ENCODE peak calls at places on chromosome 1, in eight cellular contexts. Q, Y, H, V, A, E, C and R are unnamed samples.

GRCh38 chr1:221487781-221488520 is 253.9 kb downstream of the DUSP10 start:
- DNase-seq in Q (no peak), Y (no peak), H (no peak), V (peak), A (no peak), E (no peak), C (no peak), R (no peak)

GRCh38 chr1:54124472-54124871 is 28.3 kb downstream of the CDCP2 start:
- DNase-seq in Q (no peak), Y (no peak), H (no peak), V (no peak), A (no peak), E (no peak), C (no peak), R (no peak)

GRCh38 chr1:167714851-167715652 is 6.7 kb upstream of the MPZL1 start:
- DNase-seq in Q (peak), Y (peak), H (peak), V (peak), A (peak), E (peak), C (peak), R (peak)

GRCh38 chr1:25724201-25724600 is 75.8 kb upstream of the SELENON start:
- DNase-seq in Q (no peak), Y (no peak), H (no peak), V (no peak), A (no peak), E (no peak), C (no peak), R (no peak)

GRCh38 chr1:236608930-236609726 is 4.8 kb upstream of the HEATR1 start:
- DNase-seq in Q (no peak), Y (peak), H (no peak), V (peak), A (no peak), E (peak), C (peak), R (peak)

GRCh38 chr1:53888716-53889115 is 881 bp downstream of the YIPF1 start:
- DNase-seq in Q (no peak), Y (no peak), H (no peak), V (no peak), A (no peak), E (no peak), C (no peak), R (no peak)

GRCh38 chr1:70553192-70553956 is 142.3 kb downstream of the CTH start:
- DNase-seq in Q (no peak), Y (no peak), H (no peak), V (no peak), A (no peak), E (no peak), C (no peak), R (no peak)

GRCh38 chr1:28259935-28260802 is 851 bp downstream of the SESN2 start:
- DNase-seq in Q (peak), Y (peak), H (peak), V (peak), A (no peak), E (peak), C (peak), R (peak)

GRCh38 chr1:171653796-171654704 is 1.6 kb upstream of the MYOC start:
- DNase-seq in Q (no peak), Y (no peak), H (no peak), V (no peak), A (no peak), E (peak), C (no peak), R (no peak)

GRCh38 chr1:119101563-119101962 is 38.9 kb downstream of the WARS2 start:
- DNase-seq in Q (no peak), Y (no peak), H (no peak), V (no peak), A (no peak), E (no peak), C (no peak), R (no peak)

GRCh38 chr1:207316141-207316540 is 5.3 kb upstream of the CD55 start:
- DNase-seq in Q (no peak), Y (no peak), H (no peak), V (no peak), A (no peak), E (no peak), C (no peak), R (no peak)

GRCh38 chr1:234433563-234434285 is 45.3 kb downstream of the TARBP1 start:
- DNase-seq in Q (no peak), Y (no peak), H (no peak), V (no peak), A (no peak), E (no peak), C (no peak), R (no peak)

GRCh38 chr1:214542275-214543199 is 8.9 kb downstream of the PTPN14 start:
- DNase-seq in Q (no peak), Y (peak), H (no peak), V (no peak), A (no peak), E (no peak), C (no peak), R (no peak)